ENCODE peak calls at places on chromosomes 12 and 14, in seven cellular contexts. X is SW 1271; M is activated T-cell treated with anti-CD3 and anti-CD28 coated beads for 1 hour; C is LNCaP clone FGC; R is AG10803; Q is stimulated activated CD4-positive, alpha-beta T cell treated with anti-CD3 and anti-CD28 coated beads, Interleukin-2, amount 100 ng/mL, for 24 hours; I is neuronal stem cell. H is an unnamed sample.

GRCh38 chr12:58387199-58387598 is 445.8 kb downstream of the ATP23 start:
- DNase-seq in C (no peak), X (peak; percentile 63), M (no peak), I (no peak), Q (no peak), R (peak; percentile 67), H (no peak)

GRCh38 chr14:61704554-61704953 is 9.2 kb downstream of the HIF1A start:
- DNase-seq in R (no peak), X (no peak), I (no peak), M (no peak), C (no peak), Q (no peak), H (no peak)

GRCh38 chr12:27680638-27681037 is 15.6 kb upstream of the REP15 start:
- DNase-seq in I (no peak), M (no peak), C (no peak), X (no peak), R (no peak), Q (no peak), H (no peak)

GRCh38 chr14:77868552-77869300 is 68.8 kb downstream of the ADCK1 start:
- DNase-seq in X (no peak), I (no peak), R (no peak), C (no peak), M (no peak), Q (no peak), H (no peak)

GRCh38 chr12:6915023-6915788 is 826 bp downstream of the ENO2 start:
- DNase-seq in C (no peak), R (no peak), Q (peak; percentile 55), I (peak; percentile 68), X (no peak), M (no peak), H (no peak)

GRCh38 chr12:80937391-80938238 is at the start of gene LIN7A:
- DNase-seq in R (peak; percentile 17), X (no peak), I (peak; percentile 43), Q (no peak), C (no peak), M (no peak), H (no peak)

GRCh38 chr12:122001379-122002209 is 20.1 kb upstream of the BCL7A start:
- DNase-seq in I (peak; percentile 24), C (no peak), Q (no peak), R (no peak), X (no peak), M (no peak), H (no peak)

GRCh38 chr14:68655021-68655811 is 137.7 kb downstream of the ZFP36L1 start:
- DNase-seq in R (no peak), M (no peak), Q (no peak), X (no peak), I (no peak), C (no peak), H (no peak)

GRCh38 chr14:23020143-23021128 is 10.5 kb upstream of the C14orf93 start:
- DNase-seq in R (no peak), M (no peak), Q (no peak), X (no peak), I (no peak), C (no peak), H (no peak)

GRCh38 chr12:100069795-100070194 is 72.9 kb downstream of the BLTP3B start:
- DNase-seq in C (no peak), Q (no peak), I (no peak), X (no peak), R (no peak), M (no peak), H (no peak)

GRCh38 chr14:77009014-77009413 is 19.5 kb downstream of the IRF2BPL start:
- DNase-seq in C (no peak), M (no peak), R (no peak), X (no peak), Q (no peak), I (no peak), H (no peak)

GRCh38 chr12:122006186-122006926 is 15.3 kb upstream of the BCL7A start:
- DNase-seq in I (no peak), X (no peak), C (no peak), M (no peak), Q (peak; percentile 24), R (no peak), H (no peak)

GRCh38 chr12:121453022-121453360 is 53.1 kb downstream of the RNF34 start:
- DNase-seq in I (no peak), M (no peak), Q (no peak), C (no peak), R (no peak), X (no peak), H (no peak)

GRCh38 chr12:122028601-122029560 is 7.2 kb downstream of the BCL7A start:
- DNase-seq in Q (peak; percentile 30), R (no peak), M (no peak), C (no peak), I (no peak), X (no peak), H (no peak)

GRCh38 chr12:3554547-3555115 is 63.6 kb downstream of the PRMT8 start:
- DNase-seq in M (no peak), C (no peak), X (no peak), R (no peak), Q (no peak), I (no peak), H (no peak)

GRCh38 chr12:94207467-94208432 is 59.4 kb downstream of the PLXNC1 start:
- DNase-seq in M (no peak), C (peak; percentile 14), X (no peak), I (no peak), Q (peak; percentile 25), R (no peak), H (no peak)

GRCh38 chr14:59482471-59483331 is 1.5 kb downstream of the L3HYPDH start:
- DNase-seq in M (no peak), X (peak; percentile 74), I (no peak), R (peak; percentile 93), C (no peak), Q (no peak), H (peak; percentile 56)

GRCh38 chr14:103074699-103075341 is 9.2 kb upstream of the LBHD2 start:
- DNase-seq in Q (peak; percentile 31), R (no peak), M (no peak), X (no peak), C (no peak), I (no peak), H (no peak)

GRCh38 chr14:81396108-81396507 is 4.0 kb downstream of the STON2 start:
- DNase-seq in R (peak; percentile 9), M (no peak), I (no peak), C (no peak), Q (no peak), X (no peak), H (no peak)

GRCh38 chr12:19648173-19648572 is 208.9 kb downstream of the AEBP2 start:
- DNase-seq in X (no peak), I (no peak), C (no peak), M (no peak), Q (no peak), R (peak; percentile 29), H (no peak)

GRCh38 chr12:32502693-32503510 is 103.5 kb downstream of the FGD4 start:
- DNase-seq in I (no peak), Q (no peak), R (peak; percentile 91), M (no peak), X (no peak), C (no peak), H (no peak)

GRCh38 chr14:89911018-89911919 is 43.3 kb downstream of the EFCAB11 start:
- DNase-seq in R (peak; percentile 87), Q (no peak), M (no peak), X (no peak), I (peak; percentile 12), C (peak; percentile 48), H (no peak)

GRCh38 chr14:103698380-103699260 is 16.6 kb downstream of the XRCC3 start:
- DNase-seq in I (no peak), Q (no peak), R (no peak), M (no peak), X (no peak), C (peak; percentile 94), H (no peak)

GRCh38 chr14:99548285-99548684 is 55.7 kb downstream of the CCDC85C start:
- DNase-seq in R (no peak), Q (no peak), I (no peak), M (no peak), X (no peak), C (no peak), H (no peak)

GRCh38 chr14:61257469-61258057 is 23.6 kb downstream of the TMEM30B start:
- DNase-seq in M (no peak), I (no peak), X (no peak), C (no peak), R (no peak), Q (no peak), H (no peak)

GRCh38 chr12:3480744-3481143 is 10.3 kb upstream of the PRMT8 start:
- DNase-seq in X (no peak), R (no peak), M (no peak), I (no peak), Q (no peak), C (no peak), H (no peak)

GRCh38 chr14:100825691-100826331 is at the start of gene MEG3:
- DNase-seq in M (no peak), I (no peak), X (no peak), C (no peak), Q (no peak), R (peak; percentile 82), H (no peak)

GRCh38 chr12:68263366-68263765 is 10.0 kb upstream of the IL22 start:
- DNase-seq in X (no peak), I (no peak), Q (no peak), R (peak; percentile 46), M (no peak), C (no peak), H (no peak)

GRCh38 chr12:111174283-111175108 is 194.4 kb downstream of the PHETA1 start:
- DNase-seq in Q (no peak), M (no peak), R (no peak), X (no peak), C (no peak), I (no peak), H (peak; percentile 2)

GRCh38 chr12:67748761-67749075 is 100.2 kb downstream of the DYRK2 start:
- DNase-seq in R (peak; percentile 3), X (no peak), M (no peak), C (no peak), I (no peak), Q (no peak), H (no peak)

GRCh38 chr14:74838141-74838540 is 37.8 kb downstream of the PROX2 start:
- DNase-seq in C (no peak), X (no peak), Q (no peak), R (no peak), M (no peak), I (no peak), H (no peak)

GRCh38 chr14:99936056-99936455 is 129.2 kb upstream of the EVL start:
- DNase-seq in Q (no peak), M (no peak), I (no peak), C (no peak), X (no peak), R (peak; percentile 13), H (no peak)

H was measured in Panc1.